ENCODE peak calls at places on chromosomes 1 and 21, in four cellular contexts. One of them, this sample, is unnamed.
A peak's percentile ranks its signal among the peaks of the same experiment; 100 is the strongest.

GRCh38 chr1:115929846-115930245 is 46.5 kb upstream of the SLC22A15 start:
- DNase-seq in cardiac muscle cell: peak; percentile 85
- DNase-seq in germinal center: no peak
- DNase-seq in stimulated activated CD8-positive, alpha-beta memory T cell treated with anti-CD3 and anti-CD28 coated beads, Interleukin-4, amount 100 ng/mL, for 48 hours: no peak
- DNase-seq in this sample: no peak

GRCh38 chr1:231899713-231900112 is 273.1 kb downstream of the DISC1 start:
- DNase-seq in cardiac muscle cell: no peak
- DNase-seq in stimulated activated CD8-positive, alpha-beta memory T cell treated with anti-CD3 and anti-CD28 coated beads, Interleukin-4, amount 100 ng/mL, for 48 hours: no peak
- DNase-seq in germinal center: no peak
- DNase-seq in this sample: no peak

GRCh38 chr1:221667504-221667903 is 74.4 kb downstream of the DUSP10 start:
- DNase-seq in germinal center: no peak
- DNase-seq in stimulated activated CD8-positive, alpha-beta memory T cell treated with anti-CD3 and anti-CD28 coated beads, Interleukin-4, amount 100 ng/mL, for 48 hours: no peak
- DNase-seq in cardiac muscle cell: peak; percentile 72
- DNase-seq in this sample: no peak

GRCh38 chr1:32494196-32494595 is 29.3 kb downstream of the ZBTB8B start:
- DNase-seq in stimulated activated CD8-positive, alpha-beta memory T cell treated with anti-CD3 and anti-CD28 coated beads, Interleukin-4, amount 100 ng/mL, for 48 hours: no peak
- DNase-seq in germinal center: no peak
- DNase-seq in cardiac muscle cell: peak; percentile 69
- DNase-seq in this sample: no peak

GRCh38 chr1:51210676-51211075 is 25.4 kb upstream of the RNF11 start:
- DNase-seq in cardiac muscle cell: no peak
- DNase-seq in stimulated activated CD8-positive, alpha-beta memory T cell treated with anti-CD3 and anti-CD28 coated beads, Interleukin-4, amount 100 ng/mL, for 48 hours: no peak
- DNase-seq in germinal center: no peak
- DNase-seq in this sample: no peak

GRCh38 chr1:237232501-237232900 is 190.5 kb downstream of the RYR2 start:
- DNase-seq in stimulated activated CD8-positive, alpha-beta memory T cell treated with anti-CD3 and anti-CD28 coated beads, Interleukin-4, amount 100 ng/mL, for 48 hours: no peak
- DNase-seq in cardiac muscle cell: no peak
- DNase-seq in germinal center: no peak
- DNase-seq in this sample: no peak

GRCh38 chr1:185720633-185721272 is 13.4 kb upstream of the HMCN1 start:
- DNase-seq in germinal center: no peak
- DNase-seq in stimulated activated CD8-positive, alpha-beta memory T cell treated with anti-CD3 and anti-CD28 coated beads, Interleukin-4, amount 100 ng/mL, for 48 hours: no peak
- DNase-seq in cardiac muscle cell: peak; percentile 86
- DNase-seq in this sample: no peak

GRCh38 chr1:223827193-223827663 is 18.5 kb downstream of the TP53BP2 start:
- DNase-seq in cardiac muscle cell: peak; percentile 65
- DNase-seq in stimulated activated CD8-positive, alpha-beta memory T cell treated with anti-CD3 and anti-CD28 coated beads, Interleukin-4, amount 100 ng/mL, for 48 hours: no peak
- DNase-seq in germinal center: no peak
- DNase-seq in this sample: no peak

GRCh38 chr1:38677756-38678155 is 181.8 kb downstream of the RRAGC start:
- DNase-seq in germinal center: no peak
- DNase-seq in cardiac muscle cell: no peak
- DNase-seq in stimulated activated CD8-positive, alpha-beta memory T cell treated with anti-CD3 and anti-CD28 coated beads, Interleukin-4, amount 100 ng/mL, for 48 hours: no peak
- DNase-seq in this sample: no peak

GRCh38 chr1:115706774-115707425 is 61.6 kb downstream of the CASQ2 start:
- DNase-seq in cardiac muscle cell: peak; percentile 85
- DNase-seq in stimulated activated CD8-positive, alpha-beta memory T cell treated with anti-CD3 and anti-CD28 coated beads, Interleukin-4, amount 100 ng/mL, for 48 hours: no peak
- DNase-seq in germinal center: no peak
- DNase-seq in this sample: no peak

GRCh38 chr1:223358826-223359225 is 5.2 kb downstream of the SUSD4 start:
- DNase-seq in stimulated activated CD8-positive, alpha-beta memory T cell treated with anti-CD3 and anti-CD28 coated beads, Interleukin-4, amount 100 ng/mL, for 48 hours: no peak
- DNase-seq in cardiac muscle cell: no peak
- DNase-seq in germinal center: no peak
- DNase-seq in this sample: no peak

GRCh38 chr1:235503333-235504121 is 725 bp downstream of the B3GALNT2 start:
- DNase-seq in germinal center: no peak
- DNase-seq in stimulated activated CD8-positive, alpha-beta memory T cell treated with anti-CD3 and anti-CD28 coated beads, Interleukin-4, amount 100 ng/mL, for 48 hours: peak; percentile 55
- DNase-seq in cardiac muscle cell: peak; percentile 59
- DNase-seq in this sample: peak; percentile 13

GRCh38 chr1:112061852-112062451 is 72.5 kb upstream of the KCND3 start:
- DNase-seq in germinal center: no peak
- DNase-seq in stimulated activated CD8-positive, alpha-beta memory T cell treated with anti-CD3 and anti-CD28 coated beads, Interleukin-4, amount 100 ng/mL, for 48 hours: no peak
- DNase-seq in cardiac muscle cell: no peak
- DNase-seq in this sample: no peak

GRCh38 chr1:228867951-228868730 is 132.9 kb downstream of the RHOU start:
- DNase-seq in stimulated activated CD8-positive, alpha-beta memory T cell treated with anti-CD3 and anti-CD28 coated beads, Interleukin-4, amount 100 ng/mL, for 48 hours: no peak
- DNase-seq in germinal center: no peak
- DNase-seq in cardiac muscle cell: no peak
- DNase-seq in this sample: no peak

GRCh38 chr1:33738976-33739375 is 124.9 kb upstream of the HMGB4 start:
- DNase-seq in germinal center: no peak
- DNase-seq in cardiac muscle cell: no peak
- DNase-seq in stimulated activated CD8-positive, alpha-beta memory T cell treated with anti-CD3 and anti-CD28 coated beads, Interleukin-4, amount 100 ng/mL, for 48 hours: no peak
- DNase-seq in this sample: no peak

GRCh38 chr21:36946949-36947371 is 19.5 kb downstream of the HLCS start:
- DNase-seq in cardiac muscle cell: no peak
- DNase-seq in germinal center: no peak
- DNase-seq in stimulated activated CD8-positive, alpha-beta memory T cell treated with anti-CD3 and anti-CD28 coated beads, Interleukin-4, amount 100 ng/mL, for 48 hours: no peak
- DNase-seq in this sample: no peak

GRCh38 chr1:89274431-89274857 is 1.8 kb upstream of the GBP5 start:
- DNase-seq in germinal center: no peak
- DNase-seq in cardiac muscle cell: peak; percentile 93
- DNase-seq in stimulated activated CD8-positive, alpha-beta memory T cell treated with anti-CD3 and anti-CD28 coated beads, Interleukin-4, amount 100 ng/mL, for 48 hours: no peak
- DNase-seq in this sample: no peak

GRCh38 chr1:22208265-22208972 is 65.5 kb upstream of the WNT4 start:
- DNase-seq in cardiac muscle cell: no peak
- DNase-seq in germinal center: no peak
- DNase-seq in stimulated activated CD8-positive, alpha-beta memory T cell treated with anti-CD3 and anti-CD28 coated beads, Interleukin-4, amount 100 ng/mL, for 48 hours: no peak
- DNase-seq in this sample: no peak

GRCh38 chr1:230230948-230231738 is 164.1 kb downstream of the GALNT2 start:
- DNase-seq in cardiac muscle cell: no peak
- DNase-seq in stimulated activated CD8-positive, alpha-beta memory T cell treated with anti-CD3 and anti-CD28 coated beads, Interleukin-4, amount 100 ng/mL, for 48 hours: no peak
- DNase-seq in germinal center: no peak
- DNase-seq in this sample: no peak

GRCh38 chr1:236501093-236501492 is 22.7 kb upstream of the LGALS8 start:
- DNase-seq in stimulated activated CD8-positive, alpha-beta memory T cell treated with anti-CD3 and anti-CD28 coated beads, Interleukin-4, amount 100 ng/mL, for 48 hours: no peak
- DNase-seq in germinal center: no peak
- DNase-seq in cardiac muscle cell: no peak
- DNase-seq in this sample: no peak

GRCh38 chr1:46520063-46520911 is 30.7 kb downstream of the DMBX1 start:
- DNase-seq in stimulated activated CD8-positive, alpha-beta memory T cell treated with anti-CD3 and anti-CD28 coated beads, Interleukin-4, amount 100 ng/mL, for 48 hours: no peak
- DNase-seq in germinal center: no peak
- DNase-seq in cardiac muscle cell: peak; percentile 72
- DNase-seq in this sample: no peak

GRCh38 chr1:203136409-203137042 is 9.0 kb downstream of the ADORA1 start:
- DNase-seq in cardiac muscle cell: no peak
- DNase-seq in stimulated activated CD8-positive, alpha-beta memory T cell treated with anti-CD3 and anti-CD28 coated beads, Interleukin-4, amount 100 ng/mL, for 48 hours: no peak
- DNase-seq in germinal center: no peak
- DNase-seq in this sample: no peak

GRCh38 chr1:116853680-116854191 is 56.0 kb upstream of the PTGFRN start:
- DNase-seq in germinal center: no peak
- DNase-seq in cardiac muscle cell: peak; percentile 66
- DNase-seq in stimulated activated CD8-positive, alpha-beta memory T cell treated with anti-CD3 and anti-CD28 coated beads, Interleukin-4, amount 100 ng/mL, for 48 hours: no peak
- DNase-seq in this sample: no peak

GRCh38 chr1:218991089-218991488 is 182.6 kb upstream of the LYPLAL1 start:
- DNase-seq in cardiac muscle cell: no peak
- DNase-seq in stimulated activated CD8-positive, alpha-beta memory T cell treated with anti-CD3 and anti-CD28 coated beads, Interleukin-4, amount 100 ng/mL, for 48 hours: no peak
- DNase-seq in germinal center: no peak
- DNase-seq in this sample: no peak

GRCh38 chr1:90831910-90832309 is 114.8 kb upstream of the BARHL2 start:
- DNase-seq in stimulated activated CD8-positive, alpha-beta memory T cell treated with anti-CD3 and anti-CD28 coated beads, Interleukin-4, amount 100 ng/mL, for 48 hours: no peak
- DNase-seq in cardiac muscle cell: no peak
- DNase-seq in germinal center: no peak
- DNase-seq in this sample: no peak